ENCODE peak calls at places on chromosomes 3 and 15, in ten cellular contexts. L is COLO829; G is neuronal stem cell; T is stimulated activated CD4-positive, alpha-beta T cell treated with anti-CD3 and anti-CD28 coated beads, Interleukin-12 subunit alpha, Interleukin-12 subunit beta, amount 100 ng/mL, for 4 hours; V is kidney epithelial cell; B is EL; O is ELR; C is activated CD4-positive, CD25-positive, alpha-beta regulatory T cell treated with anti-CD3 and anti-CD28 coated beads, Interleukin-2, amount 50 U/mL, for 16 hours; K is AG09319; I is HCT116. F is an unnamed sample.

GRCh38 chr3:64355473-64355872 is 130.2 kb upstream of the PRICKLE2 start:
- DNase-seq in C (no peak), B (peak; percentile 59), T (no peak), L (peak; percentile 47), O (peak; percentile 67), V (no peak), G (no peak), I (no peak), K (no peak), F (no peak)

GRCh38 chr3:87053548-87053947 is 62.6 kb upstream of the VGLL3 start:
- DNase-seq in C (no peak), T (no peak), L (no peak), K (no peak), B (no peak), I (no peak), V (no peak), G (no peak), O (no peak), F (no peak)

GRCh38 chr3:190718691-190719090 is 143.8 kb downstream of the GMNC start:
- DNase-seq in C (no peak), I (no peak), T (no peak), G (no peak), B (peak; percentile 75), O (peak; percentile 74), V (peak; percentile 54), K (peak; percentile 18), L (peak; percentile 54), F (no peak)

GRCh38 chr15:70376031-70376928 is 278.6 kb upstream of the TLE3 start:
- DNase-seq in G (no peak), C (no peak), L (no peak), T (no peak), O (no peak), V (no peak), B (no peak), K (no peak), I (no peak), F (no peak)

GRCh38 chr15:85579957-85580694 is 199.7 kb downstream of the AKAP13 start:
- DNase-seq in L (no peak), G (no peak), K (no peak), I (no peak), T (no peak), O (no peak), B (no peak), C (no peak), V (no peak), F (no peak)

GRCh38 chr3:72288955-72289707 is 504.2 kb upstream of the PROK2 start:
- DNase-seq in C (no peak), V (peak; percentile 26), O (peak; percentile 6), B (peak; percentile 59), T (no peak), K (peak; percentile 31), L (peak; percentile 91), G (no peak), I (no peak), F (no peak)

GRCh38 chr3:12938258-12938711 is 96.9 kb upstream of the RPL32 start:
- DNase-seq in V (no peak), B (no peak), G (no peak), O (no peak), I (no peak), C (no peak), L (no peak), T (no peak), K (no peak), F (no peak)

GRCh38 chr15:58459562-58459961 is 27.8 kb downstream of the LIPC start:
- DNase-seq in T (no peak), I (no peak), V (no peak), O (no peak), K (no peak), B (no peak), C (no peak), L (no peak), G (no peak), F (no peak)

GRCh38 chr3:37990527-37990926 is at the start of gene VILL:
- DNase-seq in T (no peak), I (no peak), C (no peak), L (no peak), O (no peak), G (no peak), K (no peak), V (no peak), B (no peak), F (no peak)

GRCh38 chr3:128775906-128776542 is 50.0 kb downstream of the RAB7A start:
- DNase-seq in L (no peak), B (no peak), V (no peak), I (no peak), G (no peak), O (no peak), K (no peak), T (no peak), C (no peak), F (no peak)

GRCh38 chr3:126552688-126553283 is 5.9 kb downstream of the C3orf22 start:
- DNase-seq in T (no peak), C (no peak), G (no peak), O (no peak), V (no peak), L (no peak), I (no peak), K (no peak), B (no peak), F (no peak)

GRCh38 chr3:87553058-87553457 is 276.7 kb upstream of the POU1F1 start:
- DNase-seq in G (no peak), T (no peak), O (no peak), I (no peak), C (no peak), K (no peak), L (no peak), B (no peak), V (no peak), F (no peak)

GRCh38 chr3:117184574-117184973 is 475.0 kb downstream of the TUSC7 start:
- DNase-seq in O (peak; percentile 4), B (peak; percentile 66), K (no peak), G (no peak), L (no peak), T (no peak), I (no peak), V (peak; percentile 35), C (no peak), F (no peak)

GRCh38 chr15:59995568-59996349 is 8.4 kb upstream of the FOXB1 start:
- DNase-seq in B (no peak), L (no peak), O (no peak), I (no peak), V (no peak), T (no peak), C (no peak), G (peak; percentile 24), K (no peak), F (no peak)

GRCh38 chr15:92268900-92269299 is 124.8 kb upstream of the ST8SIA2 start:
- DNase-seq in G (no peak), L (no peak), T (no peak), V (no peak), B (no peak), O (no peak), K (no peak), C (no peak), I (no peak), F (no peak)

F was measured in C1 segment of cervical spinal cord.